ENCODE peak calls at places on chromosome X, in five cellular contexts. One of them, this sample, is unnamed.

GRCh38 chrX:110050885-110051284 is 48.0 kb downstream of the TMEM164 start:
- DNase-seq in GM12878: no peak
- DNase-seq in H1: no peak
- DNase-seq in HepG2: no peak
- DNase-seq in K562: no peak
- DNase-seq in this sample: no peak

GRCh38 chrX:153685179-153685536 is 2.6 kb upstream of the SLC6A8 start:
- DNase-seq in GM12878: no peak
- DNase-seq in H1: no peak
- DNase-seq in HepG2: no peak
- DNase-seq in K562: no peak
- DNase-seq in this sample: no peak

GRCh38 chrX:31071262-31071661 is 579 bp downstream of the FTHL17 start:
- DNase-seq in GM12878: no peak
- DNase-seq in H1: no peak
- DNase-seq in HepG2: no peak
- DNase-seq in K562: no peak
- DNase-seq in this sample: no peak

GRCh38 chrX:77723684-77724083 is 62.3 kb downstream of the ATRX start:
- DNase-seq in GM12878: no peak
- DNase-seq in H1: no peak
- DNase-seq in HepG2: no peak
- DNase-seq in K562: no peak
- DNase-seq in this sample: no peak

GRCh38 chrX:53481093-53481492 is 46.9 kb upstream of the HSD17B10 start:
- DNase-seq in GM12878: no peak
- DNase-seq in H1: peak; percentile 45
- DNase-seq in HepG2: no peak
- DNase-seq in K562: peak; percentile 39
- DNase-seq in this sample: peak; percentile 28

GRCh38 chrX:101057095-101057714 is 5.3 kb upstream of the TRMT2B start:
- DNase-seq in GM12878: peak; percentile 32
- DNase-seq in H1: no peak
- DNase-seq in HepG2: no peak
- DNase-seq in K562: peak; percentile 50
- DNase-seq in this sample: no peak

GRCh38 chrX:3697701-3698279 is 15.7 kb downstream of the PRKX start:
- DNase-seq in GM12878: no peak
- DNase-seq in H1: no peak
- DNase-seq in HepG2: no peak
- DNase-seq in K562: no peak
- DNase-seq in this sample: no peak

GRCh38 chrX:126137899-126138298 is 28.2 kb downstream of the DCAF12L2 start:
- DNase-seq in GM12878: no peak
- DNase-seq in H1: no peak
- DNase-seq in HepG2: no peak
- DNase-seq in K562: no peak
- DNase-seq in this sample: peak; percentile 25

GRCh38 chrX:110985470-110985869 is 110.5 kb upstream of the PAK3 start:
- DNase-seq in GM12878: no peak
- DNase-seq in H1: no peak
- DNase-seq in HepG2: no peak
- DNase-seq in K562: no peak
- DNase-seq in this sample: no peak

GRCh38 chrX:30961387-30961786 is 72.3 kb upstream of the TAB3 start:
- DNase-seq in GM12878: no peak
- DNase-seq in H1: no peak
- DNase-seq in HepG2: peak; percentile 28
- DNase-seq in K562: no peak
- DNase-seq in this sample: no peak

GRCh38 chrX:45360571-45360970 is 159.9 kb upstream of the DIPK2B start:
- DNase-seq in GM12878: no peak
- DNase-seq in H1: no peak
- DNase-seq in HepG2: no peak
- DNase-seq in K562: no peak
- DNase-seq in this sample: no peak

GRCh38 chrX:20596856-20597255 is 330.1 kb upstream of the RPS6KA3 start:
- DNase-seq in GM12878: no peak
- DNase-seq in H1: no peak
- DNase-seq in HepG2: no peak
- DNase-seq in K562: no peak
- DNase-seq in this sample: no peak

GRCh38 chrX:14412686-14413085 is 116.7 kb upstream of the GLRA2 start:
- DNase-seq in GM12878: no peak
- DNase-seq in H1: no peak
- DNase-seq in HepG2: no peak
- DNase-seq in K562: no peak
- DNase-seq in this sample: no peak

GRCh38 chrX:87900320-87900908 is 382.8 kb downstream of the KLHL4 start:
- DNase-seq in GM12878: peak; percentile 50
- DNase-seq in H1: no peak
- DNase-seq in HepG2: no peak
- DNase-seq in K562: no peak
- DNase-seq in this sample: peak; percentile 1

GRCh38 chrX:6851140-6851539 is 296.4 kb upstream of the STS start:
- DNase-seq in GM12878: no peak
- DNase-seq in H1: no peak
- DNase-seq in HepG2: no peak
- DNase-seq in K562: no peak
- DNase-seq in this sample: no peak

GRCh38 chrX:129777218-129777768 is 2.5 kb upstream of the SASH3 start:
- DNase-seq in GM12878: no peak
- DNase-seq in H1: no peak
- DNase-seq in HepG2: peak; percentile 19
- DNase-seq in K562: no peak
- DNase-seq in this sample: no peak

GRCh38 chrX:54352677-54353076 is 5.2 kb downstream of the WNK3 start:
- DNase-seq in GM12878: no peak
- DNase-seq in H1: no peak
- DNase-seq in HepG2: no peak
- DNase-seq in K562: no peak
- DNase-seq in this sample: no peak

GRCh38 chrX:153494061-153494460 is 719 bp upstream of the BGN start:
- DNase-seq in GM12878: no peak
- DNase-seq in H1: no peak
- DNase-seq in HepG2: no peak
- DNase-seq in K562: no peak
- DNase-seq in this sample: no peak

GRCh38 chrX:8731579-8732395 is at the start of gene ANOS1:
- DNase-seq in GM12878: no peak
- DNase-seq in H1: peak; percentile 71
- DNase-seq in HepG2: no peak
- DNase-seq in K562: no peak
- DNase-seq in this sample: peak; percentile 76

GRCh38 chrX:154379569-154379951 is 465 bp downstream of the EMD start:
- DNase-seq in GM12878: no peak
- DNase-seq in H1: no peak
- DNase-seq in HepG2: no peak
- DNase-seq in K562: no peak
- DNase-seq in this sample: no peak

GRCh38 chrX:129976441-129976840 is 6.0 kb upstream of the BCORL1 start:
- DNase-seq in GM12878: no peak
- DNase-seq in H1: no peak
- DNase-seq in HepG2: no peak
- DNase-seq in K562: no peak
- DNase-seq in this sample: no peak

GRCh38 chrX:150324035-150324728 is 38.9 kb upstream of the MAMLD1 start:
- DNase-seq in GM12878: no peak
- DNase-seq in H1: no peak
- DNase-seq in HepG2: peak; percentile 4
- DNase-seq in K562: peak; percentile 3
- DNase-seq in this sample: no peak

GRCh38 chrX:21990812-21991211 is 41.3 kb upstream of the PHEX start:
- DNase-seq in GM12878: no peak
- DNase-seq in H1: no peak
- DNase-seq in HepG2: no peak
- DNase-seq in K562: no peak
- DNase-seq in this sample: no peak

GRCh38 chrX:23554304-23554703 is 113.0 kb upstream of the PRDX4 start:
- DNase-seq in GM12878: no peak
- DNase-seq in H1: no peak
- DNase-seq in HepG2: peak; percentile 6
- DNase-seq in K562: peak; percentile 34
- DNase-seq in this sample: peak; percentile 55

GRCh38 chrX:149903889-149904748 is 23.1 kb downstream of the MAGEA8 start:
- DNase-seq in GM12878: peak; percentile 13
- DNase-seq in H1: no peak
- DNase-seq in HepG2: peak; percentile 3
- DNase-seq in K562: peak; percentile 71
- DNase-seq in this sample: peak; percentile 21

GRCh38 chrX:27675493-27675892 is 85.3 kb downstream of the DCAF8L2 start:
- DNase-seq in GM12878: no peak
- DNase-seq in H1: no peak
- DNase-seq in HepG2: no peak
- DNase-seq in K562: no peak
- DNase-seq in this sample: no peak

GRCh38 chrX:70208479-70208878 is 26.0 kb upstream of the AWAT1 start:
- DNase-seq in GM12878: no peak
- DNase-seq in H1: no peak
- DNase-seq in HepG2: no peak
- DNase-seq in K562: no peak
- DNase-seq in this sample: no peak

GRCh38 chrX:40154853-40155616 is 57.3 kb upstream of the BCOR start:
- DNase-seq in GM12878: no peak
- DNase-seq in H1: peak; percentile 52
- DNase-seq in HepG2: peak; percentile 87
- DNase-seq in K562: peak; percentile 93
- DNase-seq in this sample: peak; percentile 63

GRCh38 chrX:40152706-40153334 is 55.1 kb upstream of the BCOR start:
- DNase-seq in GM12878: no peak
- DNase-seq in H1: no peak
- DNase-seq in HepG2: no peak
- DNase-seq in K562: no peak
- DNase-seq in this sample: peak; percentile 33

GRCh38 chrX:40155617-40156471 is 58.1 kb upstream of the BCOR start:
- DNase-seq in GM12878: no peak
- DNase-seq in H1: peak; percentile 48
- DNase-seq in HepG2: no peak
- DNase-seq in K562: peak; percentile 56
- DNase-seq in this sample: peak; percentile 36

GRCh38 chrX:40153335-40154221 is 55.8 kb upstream of the BCOR start:
- DNase-seq in GM12878: no peak
- DNase-seq in H1: peak; percentile 51
- DNase-seq in HepG2: no peak
- DNase-seq in K562: peak; percentile 75
- DNase-seq in this sample: peak; percentile 39

DNA sequence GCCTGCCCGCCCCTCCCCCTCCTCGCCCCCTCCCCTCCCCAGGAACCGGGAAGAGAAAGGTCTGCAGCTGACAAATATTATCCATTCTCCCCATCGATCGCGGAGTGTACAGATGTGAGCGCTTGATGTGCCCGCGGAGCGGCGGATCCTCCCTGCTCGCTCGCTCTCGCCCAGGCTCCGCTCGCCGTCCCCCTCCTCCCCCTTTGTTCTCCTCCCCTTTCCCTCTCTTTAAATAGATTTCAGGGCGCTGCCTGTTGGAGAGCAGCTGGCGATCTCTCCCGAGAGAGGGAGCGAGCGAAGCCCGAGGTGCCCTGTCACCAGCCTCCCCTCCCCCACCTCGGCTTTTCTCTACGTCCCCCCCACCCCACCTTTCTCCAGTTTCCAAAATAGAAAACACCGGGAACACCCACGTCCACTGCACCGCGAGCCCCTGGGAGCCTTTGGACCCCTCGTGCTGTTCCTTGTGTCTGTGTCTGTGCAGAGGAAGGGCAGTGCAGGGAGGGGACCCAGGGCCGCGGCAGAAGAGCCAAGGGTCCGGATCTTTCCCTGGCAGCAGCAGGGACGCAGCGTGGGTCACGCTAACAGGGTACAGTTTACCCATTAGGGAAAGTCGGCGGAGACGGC is 56.6 kb upstream of the BCOR start:
- DNase-seq in GM12878: no peak
- DNase-seq in H1: peak; percentile 46
- DNase-seq in HepG2: peak; percentile 82
- DNase-seq in K562: peak; percentile 76
- DNase-seq in this sample: peak; percentile 65
- TF ChIP-seq EZH2 in GM12878: no peak
- TF ChIP-seq EZH2 in H1: no peak
- TF ChIP-seq EZH2 in HepG2: no peak
- TF ChIP-seq EZH2 in K562: no peak
- TF ChIP-seq EZH2 in this sample: no peak

GRCh38 chrX:36422368-36422767 is 502.8 kb downstream of the CFAP47 start:
- DNase-seq in GM12878: no peak
- DNase-seq in H1: no peak
- DNase-seq in HepG2: no peak
- DNase-seq in K562: no peak
- DNase-seq in this sample: peak; percentile 20
- TF ChIP-seq CREB1 in GM12878: no peak
- TF ChIP-seq CREB1 in H1: no peak
- TF ChIP-seq CREB1 in HepG2: no peak
- TF ChIP-seq CREB1 in K562: no peak
- TF ChIP-seq CREB1 in this sample: no peak

GRCh38 chrX:107451754-107452153 is 2.3 kb downstream of the FRMPD3 start:
- DNase-seq in GM12878: no peak
- DNase-seq in H1: peak; percentile 46
- DNase-seq in HepG2: no peak
- DNase-seq in K562: no peak
- DNase-seq in this sample: peak; percentile 61

GRCh38 chrX:107447642-107448041 is 1.8 kb upstream of the FRMPD3 start:
- DNase-seq in GM12878: no peak
- DNase-seq in H1: no peak
- DNase-seq in HepG2: no peak
- DNase-seq in K562: no peak
- DNase-seq in this sample: no peak

GRCh38 chrX:107450823-107451509 is 1.5 kb downstream of the FRMPD3 start:
- DNase-seq in GM12878: no peak
- DNase-seq in H1: peak; percentile 73
- DNase-seq in HepG2: no peak
- DNase-seq in K562: peak; percentile 16
- DNase-seq in this sample: peak; percentile 85

GRCh38 chrX:107449490-107450175 is at the start of gene FRMPD3:
- DNase-seq in GM12878: no peak
- DNase-seq in H1: no peak
- DNase-seq in HepG2: no peak
- DNase-seq in K562: no peak
- DNase-seq in this sample: peak; percentile 40

GRCh38 chrX:107448625-107449468 is 605 bp upstream of the FRMPD3 start:
- DNase-seq in GM12878: no peak
- DNase-seq in H1: peak; percentile 55
- DNase-seq in HepG2: no peak
- DNase-seq in K562: no peak
- DNase-seq in this sample: peak; percentile 59
- TF ChIP-seq EZH2 in GM12878: no peak
- TF ChIP-seq EZH2 in H1: no peak
- TF ChIP-seq EZH2 in HepG2: no peak
- TF ChIP-seq EZH2 in K562: no peak
- TF ChIP-seq EZH2 in this sample: no peak

DNA sequence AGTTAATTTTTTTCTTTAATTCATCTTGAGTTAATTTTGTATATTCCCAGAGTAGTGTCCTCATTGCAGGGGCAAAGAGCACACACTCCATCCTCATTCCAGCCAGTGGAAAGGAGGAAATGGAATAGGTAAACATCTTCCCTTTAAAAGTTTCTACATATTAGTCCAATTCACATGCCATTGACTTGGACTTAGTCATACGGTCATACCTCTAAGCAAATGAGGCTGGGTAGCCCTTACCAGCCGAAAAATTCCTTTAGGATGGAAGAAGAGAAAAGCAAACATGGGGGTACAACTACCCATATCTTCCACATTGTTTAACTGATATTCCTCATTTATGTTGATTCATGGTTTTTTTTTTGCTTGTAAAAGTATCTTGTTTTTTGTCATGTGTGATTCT is 37.4 kb upstream of the NDP start:
- DNase-seq in GM12878: no peak
- DNase-seq in H1: no peak
- DNase-seq in HepG2: no peak
- DNase-seq in K562: no peak
- DNase-seq in this sample: no peak
- TF ChIP-seq CREB1 in GM12878: no peak
- TF ChIP-seq CREB1 in H1: no peak
- TF ChIP-seq CREB1 in HepG2: no peak
- TF ChIP-seq CREB1 in K562: no peak
- TF ChIP-seq CREB1 in this sample: no peak

This sample was measured in GM23338.